ENCODE peak calls at places on chromosomes 1 and 21, in five cellular contexts. S, K, D, O and V are unnamed samples.

GRCh38 chr1:163842546-163842945 is 520.8 kb downstream of the NUF2 start:
- DNase-seq in D (no peak), S (no peak), K (no peak), O (no peak), V (no peak)

GRCh38 chr1:177228721-177229088 is 57.9 kb downstream of the BRINP2 start:
- DNase-seq in D (no peak), S (no peak), K (no peak), O (no peak), V (no peak)

GRCh38 chr1:110916669-110917306 is 43.8 kb downstream of the CD53 start:
- DNase-seq in D (no peak), K (peak; percentile 22), O (no peak), S (no peak), V (no peak)

GRCh38 chr1:153942766-153943549 is 3.6 kb downstream of the DENND4B start:
- DNase-seq in S (no peak), D (no peak), O (no peak), K (no peak), V (no peak)

GRCh38 chr1:67888707-67889106 is 55.4 kb upstream of the GNG12 start:
- DNase-seq in D (no peak), O (no peak), S (no peak), K (no peak), V (peak; percentile 59)

GRCh38 chr1:201400257-201401230 is 1.4 kb upstream of the LAD1 start:
- DNase-seq in O (no peak), D (no peak), K (no peak), S (no peak), V (no peak)

GRCh38 chr1:221708076-221708571 is 33.8 kb downstream of the DUSP10 start:
- DNase-seq in K (no peak), D (no peak), O (peak; percentile 34), S (peak; percentile 48), V (no peak)

GRCh38 chr1:25898223-25899015 is 7.8 kb downstream of the STMN1 start:
- DNase-seq in O (no peak), D (no peak), S (no peak), K (no peak), V (no peak)

GRCh38 chr21:39523398-39523797 is 71.6 kb downstream of the SH3BGR start:
- DNase-seq in D (no peak), S (no peak), O (no peak), K (no peak), V (no peak)

GRCh38 chr1:226325178-226325577 is 16.2 kb upstream of the LIN9 start:
- DNase-seq in O (no peak), K (no peak), D (no peak), S (no peak), V (no peak)

GRCh38 chr1:10803971-10804820 is 7.8 kb upstream of the CASZ1 start:
- DNase-seq in O (no peak), K (no peak), S (no peak), D (peak; percentile 18), V (no peak)

GRCh38 chr1:61322769-61323168 is 240.4 kb downstream of the NFIA start:
- DNase-seq in O (no peak), D (peak; percentile 2), K (no peak), S (no peak), V (no peak)

GRCh38 chr1:234149217-234149616 is 224.0 kb upstream of the COA6 start:
- DNase-seq in D (no peak), K (no peak), O (no peak), S (no peak), V (no peak)

GRCh38 chr1:114352797-114353196 is 158.2 kb downstream of the TRIM33 start:
- DNase-seq in O (no peak), D (no peak), K (no peak), S (no peak), V (no peak)

GRCh38 chr1:29532741-29533140 is 296.4 kb downstream of the PTPRU start:
- DNase-seq in S (no peak), D (no peak), O (no peak), K (no peak), V (no peak)

GRCh38 chr1:33387512-33388079 is 43.3 kb downstream of the PHC2 start:
- DNase-seq in D (no peak), K (no peak), O (no peak), S (no peak), V (peak; percentile 95)

GRCh38 chr1:24318238-24318987 is 744 bp upstream of the GRHL3 start:
- DNase-seq in S (no peak), D (no peak), K (no peak), O (no peak), V (no peak)

GRCh38 chr1:233704125-233704881 is 90.4 kb downstream of the KCNK1 start:
- DNase-seq in D (no peak), S (no peak), O (no peak), K (no peak), V (no peak)

GRCh38 chr1:19758227-19758830 is 41.4 kb downstream of the TMCO4 start:
- DNase-seq in O (no peak), D (no peak), K (peak; percentile 28), S (no peak), V (peak; percentile 72)

GRCh38 chr21:41926068-41926806 is 27.6 kb downstream of the C2CD2 start:
- DNase-seq in K (no peak), S (peak; percentile 74), D (peak; percentile 67), O (no peak), V (no peak)

GRCh38 chr1:107972367-107972766 is 7.4 kb upstream of the VAV3 start:
- DNase-seq in K (no peak), O (no peak), D (no peak), S (no peak), V (no peak)

GRCh38 chr1:224333309-224333926 is 3.4 kb upstream of the NVL start:
- DNase-seq in D (peak; percentile 57), O (no peak), K (peak; percentile 57), S (peak; percentile 35), V (no peak)

GRCh38 chr1:11526071-11526895 is 47.3 kb downstream of the DISP3 start:
- DNase-seq in D (no peak), K (no peak), O (peak; percentile 3), S (no peak), V (no peak)

DNA sequence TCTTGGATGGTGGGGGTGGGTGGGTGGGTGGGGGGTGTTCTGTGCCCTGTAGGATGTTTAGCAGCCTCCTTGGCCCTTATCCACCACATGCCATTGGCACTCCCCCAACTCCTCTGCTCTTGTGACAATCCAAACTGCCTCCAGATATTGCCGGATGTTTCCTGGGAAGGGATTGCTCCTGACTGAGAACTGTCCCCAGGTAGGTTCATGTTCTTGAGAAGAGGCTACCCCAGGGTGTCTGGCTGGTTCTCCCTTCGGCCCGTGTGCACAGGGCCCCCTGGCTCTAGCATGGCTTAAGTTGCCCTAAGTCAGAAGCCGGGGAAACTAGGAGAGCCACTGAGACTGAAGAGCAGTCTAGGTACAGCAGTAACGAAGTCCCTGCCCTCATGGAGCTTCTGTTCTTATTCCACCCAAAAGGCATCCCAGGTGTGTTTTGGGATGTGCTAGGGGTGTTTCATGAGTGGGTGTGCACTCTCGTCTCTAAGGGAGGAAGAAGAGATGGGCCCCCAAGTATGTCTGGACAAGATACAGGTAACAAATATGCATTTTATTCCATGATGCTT is 19.8 kb upstream of the THRAP3 start:
- DNase-seq in O (peak; percentile 49), S (no peak), K (no peak), D (no peak), V (no peak)
- TF ChIP-seq CTCF in O (no peak), S (no peak), K (no peak), D (no peak), V (no peak)

DNA sequence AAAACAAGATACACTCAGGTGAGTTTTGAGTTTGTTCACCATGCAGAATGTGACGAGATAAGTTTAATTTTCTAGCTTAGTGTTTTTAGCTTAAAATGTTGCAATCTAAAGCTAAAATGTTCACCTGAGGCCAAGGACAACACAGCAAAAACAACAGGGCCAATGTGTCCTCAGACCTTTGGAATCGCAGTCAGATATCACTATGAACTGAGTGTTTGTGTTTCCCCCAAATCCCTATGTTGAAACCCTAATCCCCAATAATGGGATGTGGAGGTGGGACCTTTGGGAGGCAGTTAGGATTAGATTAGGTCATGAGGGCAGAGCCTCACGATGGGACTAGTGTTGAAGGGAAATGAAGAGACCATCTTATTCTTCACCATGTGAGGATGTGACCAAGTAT is 144.4 kb downstream of the GABPA start:
- DNase-seq in O (no peak), K (no peak), D (no peak), S (no peak), V (no peak)
- TF ChIP-seq CTCF in O (no peak), K (no peak), D (no peak), S (no peak), V (no peak)

DNA sequence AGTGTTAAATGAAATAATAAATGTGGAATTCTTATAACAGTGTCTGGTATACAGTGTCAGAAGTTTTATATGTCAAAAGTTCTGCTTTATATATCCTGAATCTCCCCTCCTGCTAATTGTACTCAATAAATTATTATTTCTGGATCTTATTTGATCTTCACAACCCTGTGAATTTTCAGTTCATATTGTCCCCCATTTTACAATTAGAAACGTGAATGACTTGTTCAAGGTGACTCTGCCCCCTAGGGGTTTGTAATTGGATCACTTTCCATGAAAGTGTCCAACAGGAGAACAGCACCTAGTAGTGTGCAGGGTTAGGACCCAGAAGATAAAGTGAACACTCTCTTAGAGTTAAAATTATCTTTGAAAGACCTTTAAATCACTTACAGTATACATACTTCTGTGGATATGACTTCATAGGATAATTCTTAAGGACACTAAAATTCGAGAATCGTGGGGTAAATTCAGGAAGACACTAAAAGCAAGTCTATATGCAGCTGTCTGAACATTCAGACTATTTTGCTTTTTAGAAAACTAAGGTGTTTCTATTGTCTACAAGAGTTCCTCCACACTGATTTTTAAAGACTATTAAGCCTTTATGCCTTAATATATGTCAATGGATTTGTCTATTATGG is 4.5 kb upstream of the DDR2 start:
- DNase-seq in D (peak; percentile 40), S (no peak), O (no peak), K (peak; percentile 44), V (no peak)
- TF ChIP-seq CTCF in D (peak; percentile 64), S (peak; percentile 67), O (no peak), K (peak; percentile 55), V (peak; percentile 24)

DNA sequence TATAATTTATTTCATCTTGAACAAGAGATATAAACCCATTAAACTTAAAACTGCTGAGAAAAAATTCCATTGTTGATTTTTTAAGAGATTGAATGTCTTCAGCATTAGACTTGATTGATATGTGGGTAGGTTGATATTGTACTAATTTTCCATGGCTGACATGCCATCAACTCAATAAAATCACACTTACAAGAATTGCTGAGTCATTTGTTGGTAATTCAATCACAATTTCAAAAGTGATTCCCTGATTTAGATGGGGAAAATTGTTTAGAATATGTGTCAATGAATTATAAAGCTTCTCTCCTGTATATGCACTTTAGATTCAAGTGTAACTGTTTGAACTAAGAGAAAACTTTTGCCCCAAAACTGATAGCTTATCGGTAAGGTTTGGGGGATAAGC is 223.5 kb upstream of the NCAM2 start:
- DNase-seq in K (no peak), D (no peak), S (no peak), O (no peak), V (no peak)
- TF ChIP-seq CTCF in K (no peak), D (no peak), S (no peak), O (no peak), V (no peak)